ENCODE peak calls at places on chromosomes 6 and 20, in six cellular contexts. One of them, this sample, is unnamed.

GRCh38 chr20:23133560-23133998 is 47.5 kb upstream of the CD93 start:
- DNase-seq in CD8-positive, alpha-beta memory T cell: no peak
- DNase-seq in ureter: no peak
- DNase-seq in activated CD4-positive, alpha-beta T cell treated with anti-CD3 and anti-CD28 coated beads for 1 hour: no peak
- DNase-seq in type B pancreatic cell: no peak
- DNase-seq in colonic mucosa: no peak
- DNase-seq in this sample: no peak

GRCh38 chr6:15426395-15426794 is 180.5 kb downstream of the JARID2 start:
- DNase-seq in activated CD4-positive, alpha-beta T cell treated with anti-CD3 and anti-CD28 coated beads for 1 hour: no peak
- DNase-seq in colonic mucosa: no peak
- DNase-seq in ureter: no peak
- DNase-seq in CD8-positive, alpha-beta memory T cell: no peak
- DNase-seq in type B pancreatic cell: no peak
- DNase-seq in this sample: no peak

GRCh38 chr6:38279423-38279822 is 360.3 kb downstream of the BTBD9 start:
- DNase-seq in ureter: no peak
- DNase-seq in CD8-positive, alpha-beta memory T cell: no peak
- DNase-seq in activated CD4-positive, alpha-beta T cell treated with anti-CD3 and anti-CD28 coated beads for 1 hour: no peak
- DNase-seq in colonic mucosa: no peak
- DNase-seq in type B pancreatic cell: no peak
- DNase-seq in this sample: no peak

GRCh38 chr20:60851826-60852704 is 400.0 kb upstream of the CDH4 start:
- DNase-seq in CD8-positive, alpha-beta memory T cell: no peak
- DNase-seq in activated CD4-positive, alpha-beta T cell treated with anti-CD3 and anti-CD28 coated beads for 1 hour: no peak
- DNase-seq in ureter: no peak
- DNase-seq in type B pancreatic cell: no peak
- DNase-seq in colonic mucosa: no peak
- DNase-seq in this sample: no peak

GRCh38 chr6:2706482-2706881 is 44.2 kb downstream of the MYLK4 start:
- DNase-seq in activated CD4-positive, alpha-beta T cell treated with anti-CD3 and anti-CD28 coated beads for 1 hour: no peak
- DNase-seq in CD8-positive, alpha-beta memory T cell: no peak
- DNase-seq in type B pancreatic cell: no peak
- DNase-seq in ureter: no peak
- DNase-seq in colonic mucosa: no peak
- DNase-seq in this sample: no peak

GRCh38 chr6:44470106-44470446 is 82.6 kb downstream of the CDC5L start:
- DNase-seq in activated CD4-positive, alpha-beta T cell treated with anti-CD3 and anti-CD28 coated beads for 1 hour: no peak
- DNase-seq in CD8-positive, alpha-beta memory T cell: no peak
- DNase-seq in ureter: no peak
- DNase-seq in colonic mucosa: no peak
- DNase-seq in type B pancreatic cell: no peak
- DNase-seq in this sample: no peak

GRCh38 chr20:4181956-4182945 is 166.9 kb upstream of the RNF24 start:
- DNase-seq in activated CD4-positive, alpha-beta T cell treated with anti-CD3 and anti-CD28 coated beads for 1 hour: no peak
- DNase-seq in type B pancreatic cell: no peak
- DNase-seq in CD8-positive, alpha-beta memory T cell: no peak
- DNase-seq in colonic mucosa: no peak
- DNase-seq in ureter: no peak
- DNase-seq in this sample: no peak

GRCh38 chr6:75101896-75102680 is 103.8 kb downstream of the COL12A1 start:
- DNase-seq in ureter: no peak
- DNase-seq in colonic mucosa: no peak
- DNase-seq in CD8-positive, alpha-beta memory T cell: no peak
- DNase-seq in activated CD4-positive, alpha-beta T cell treated with anti-CD3 and anti-CD28 coated beads for 1 hour: no peak
- DNase-seq in type B pancreatic cell: no peak
- DNase-seq in this sample: no peak

GRCh38 chr20:50915424-50915823 is 15.8 kb downstream of the ADNP start:
- DNase-seq in activated CD4-positive, alpha-beta T cell treated with anti-CD3 and anti-CD28 coated beads for 1 hour: no peak
- DNase-seq in ureter: no peak
- DNase-seq in type B pancreatic cell: no peak
- DNase-seq in colonic mucosa: no peak
- DNase-seq in CD8-positive, alpha-beta memory T cell: no peak
- DNase-seq in this sample: no peak

GRCh38 chr6:117601811-117602150 is 530 bp downstream of the GOPC start:
- DNase-seq in CD8-positive, alpha-beta memory T cell: no peak
- DNase-seq in colonic mucosa: peak; percentile 34
- DNase-seq in type B pancreatic cell: no peak
- DNase-seq in ureter: no peak
- DNase-seq in activated CD4-positive, alpha-beta T cell treated with anti-CD3 and anti-CD28 coated beads for 1 hour: no peak
- DNase-seq in this sample: no peak

GRCh38 chr6:5684320-5684719 is 322.4 kb downstream of the NRN1 start:
- DNase-seq in CD8-positive, alpha-beta memory T cell: no peak
- DNase-seq in activated CD4-positive, alpha-beta T cell treated with anti-CD3 and anti-CD28 coated beads for 1 hour: no peak
- DNase-seq in colonic mucosa: no peak
- DNase-seq in type B pancreatic cell: no peak
- DNase-seq in ureter: no peak
- DNase-seq in this sample: no peak

GRCh38 chr20:32535953-32536823 is 48.9 kb downstream of the NOL4L start:
- DNase-seq in ureter: peak; percentile 65
- DNase-seq in CD8-positive, alpha-beta memory T cell: peak; percentile 81
- DNase-seq in type B pancreatic cell: peak; percentile 86
- DNase-seq in colonic mucosa: peak; percentile 81
- DNase-seq in activated CD4-positive, alpha-beta T cell treated with anti-CD3 and anti-CD28 coated beads for 1 hour: peak; percentile 60
- DNase-seq in this sample: peak; percentile 73

GRCh38 chr6:21026576-21027273 is 492.5 kb downstream of the CDKAL1 start:
- DNase-seq in activated CD4-positive, alpha-beta T cell treated with anti-CD3 and anti-CD28 coated beads for 1 hour: no peak
- DNase-seq in type B pancreatic cell: no peak
- DNase-seq in colonic mucosa: no peak
- DNase-seq in CD8-positive, alpha-beta memory T cell: no peak
- DNase-seq in ureter: no peak
- DNase-seq in this sample: peak; percentile 27

GRCh38 chr6:112691289-112691688 is 344.2 kb downstream of the RFPL4B start:
- DNase-seq in ureter: no peak
- DNase-seq in activated CD4-positive, alpha-beta T cell treated with anti-CD3 and anti-CD28 coated beads for 1 hour: no peak
- DNase-seq in type B pancreatic cell: no peak
- DNase-seq in colonic mucosa: no peak
- DNase-seq in CD8-positive, alpha-beta memory T cell: no peak
- DNase-seq in this sample: peak; percentile 73

GRCh38 chr6:107676002-107676401 is 148.1 kb downstream of the SCML4 start:
- DNase-seq in activated CD4-positive, alpha-beta T cell treated with anti-CD3 and anti-CD28 coated beads for 1 hour: no peak
- DNase-seq in type B pancreatic cell: no peak
- DNase-seq in ureter: no peak
- DNase-seq in CD8-positive, alpha-beta memory T cell: no peak
- DNase-seq in colonic mucosa: no peak
- DNase-seq in this sample: no peak

GRCh38 chr20:32429343-32429742 is 71.2 kb downstream of the ASXL1 start:
- DNase-seq in type B pancreatic cell: no peak
- DNase-seq in ureter: no peak
- DNase-seq in colonic mucosa: no peak
- DNase-seq in activated CD4-positive, alpha-beta T cell treated with anti-CD3 and anti-CD28 coated beads for 1 hour: no peak
- DNase-seq in CD8-positive, alpha-beta memory T cell: no peak
- DNase-seq in this sample: no peak

GRCh38 chr6:85679445-85680123 is 36.9 kb upstream of the SYNCRIP start:
- DNase-seq in type B pancreatic cell: no peak
- DNase-seq in ureter: no peak
- DNase-seq in activated CD4-positive, alpha-beta T cell treated with anti-CD3 and anti-CD28 coated beads for 1 hour: no peak
- DNase-seq in colonic mucosa: no peak
- DNase-seq in CD8-positive, alpha-beta memory T cell: no peak
- DNase-seq in this sample: no peak

GRCh38 chr20:13147971-13148370 is 73.1 kb upstream of the ISM1 start:
- DNase-seq in ureter: no peak
- DNase-seq in CD8-positive, alpha-beta memory T cell: no peak
- DNase-seq in type B pancreatic cell: no peak
- DNase-seq in activated CD4-positive, alpha-beta T cell treated with anti-CD3 and anti-CD28 coated beads for 1 hour: no peak
- DNase-seq in colonic mucosa: no peak
- DNase-seq in this sample: no peak

GRCh38 chr6:106094261-106094963 is 8.3 kb downstream of the PRDM1 start:
- DNase-seq in CD8-positive, alpha-beta memory T cell: peak; percentile 63
- DNase-seq in colonic mucosa: no peak
- DNase-seq in ureter: no peak
- DNase-seq in type B pancreatic cell: no peak
- DNase-seq in activated CD4-positive, alpha-beta T cell treated with anti-CD3 and anti-CD28 coated beads for 1 hour: no peak
- DNase-seq in this sample: no peak

GRCh38 chr6:17218023-17218748 is 63.0 kb upstream of the RBM24 start:
- DNase-seq in CD8-positive, alpha-beta memory T cell: no peak
- DNase-seq in type B pancreatic cell: no peak
- DNase-seq in colonic mucosa: peak; percentile 51
- DNase-seq in activated CD4-positive, alpha-beta T cell treated with anti-CD3 and anti-CD28 coated beads for 1 hour: no peak
- DNase-seq in ureter: no peak
- DNase-seq in this sample: no peak

GRCh38 chr6:148203970-148204369 is 138.7 kb upstream of the SASH1 start:
- DNase-seq in CD8-positive, alpha-beta memory T cell: peak; percentile 56
- DNase-seq in colonic mucosa: no peak
- DNase-seq in type B pancreatic cell: no peak
- DNase-seq in ureter: no peak
- DNase-seq in activated CD4-positive, alpha-beta T cell treated with anti-CD3 and anti-CD28 coated beads for 1 hour: peak; percentile 17
- DNase-seq in this sample: no peak

GRCh38 chr20:40197744-40198143 is 491.3 kb downstream of the MAFB start:
- DNase-seq in colonic mucosa: no peak
- DNase-seq in CD8-positive, alpha-beta memory T cell: no peak
- DNase-seq in activated CD4-positive, alpha-beta T cell treated with anti-CD3 and anti-CD28 coated beads for 1 hour: no peak
- DNase-seq in ureter: no peak
- DNase-seq in type B pancreatic cell: no peak
- DNase-seq in this sample: no peak

GRCh38 chr20:59455392-59456341 is 148.7 kb upstream of the PHACTR3 start:
- DNase-seq in ureter: no peak
- DNase-seq in activated CD4-positive, alpha-beta T cell treated with anti-CD3 and anti-CD28 coated beads for 1 hour: no peak
- DNase-seq in CD8-positive, alpha-beta memory T cell: no peak
- DNase-seq in colonic mucosa: peak; percentile 23
- DNase-seq in type B pancreatic cell: no peak
- DNase-seq in this sample: peak; percentile 81

GRCh38 chr6:37665309-37665708 is 32.4 kb downstream of the MDGA1 start:
- DNase-seq in CD8-positive, alpha-beta memory T cell: no peak
- DNase-seq in activated CD4-positive, alpha-beta T cell treated with anti-CD3 and anti-CD28 coated beads for 1 hour: no peak
- DNase-seq in ureter: no peak
- DNase-seq in colonic mucosa: no peak
- DNase-seq in type B pancreatic cell: no peak
- DNase-seq in this sample: no peak

GRCh38 chr6:33313105-33313708 is 671 bp downstream of the TAPBP start:
- DNase-seq in CD8-positive, alpha-beta memory T cell: no peak
- DNase-seq in activated CD4-positive, alpha-beta T cell treated with anti-CD3 and anti-CD28 coated beads for 1 hour: no peak
- DNase-seq in colonic mucosa: no peak
- DNase-seq in ureter: no peak
- DNase-seq in type B pancreatic cell: no peak
- DNase-seq in this sample: no peak

GRCh38 chr6:158409451-158409850 is 97.2 kb downstream of the TULP4 start:
- DNase-seq in type B pancreatic cell: no peak
- DNase-seq in activated CD4-positive, alpha-beta T cell treated with anti-CD3 and anti-CD28 coated beads for 1 hour: no peak
- DNase-seq in colonic mucosa: no peak
- DNase-seq in ureter: no peak
- DNase-seq in CD8-positive, alpha-beta memory T cell: no peak
- DNase-seq in this sample: no peak

This sample was measured in HTR-8/SVneo.